ENCODE peak calls at places on chromosomes 13 and 19, in five cellular contexts. D is activated CD8-positive, alpha-beta T cell treated with anti-CD3 and anti-CD28 coated beads for 36 hours; J is naive B cell; K is NCI-H1930; R is stimulated activated CD4-positive, alpha-beta T cell treated with anti-CD3 and anti-CD28 coated beads, Interleukin-4, amount 100 ng/mL, for 1 hour. X is an unnamed sample.

GRCh38 chr19:33402421-33403220 is 29.1 kb downstream of the CEBPG start:
- DNase-seq in D (no peak), R (no peak), J (no peak), K (no peak), X (no peak)

GRCh38 chr19:37948362-37948761 is 41.4 kb downstream of the SIPA1L3 start:
- DNase-seq in R (no peak), J (no peak), K (no peak), D (no peak), X (no peak)

GRCh38 chr13:41050041-41050440 is 11.3 kb upstream of the WBP4 start:
- DNase-seq in J (no peak), K (no peak), D (no peak), R (no peak), X (no peak)

GRCh38 chr13:27601771-27602170 is 18.6 kb downstream of the LNX2 start:
- DNase-seq in R (no peak), J (no peak), D (no peak), K (no peak), X (no peak)

GRCh38 chr19:29845576-29846176 is 33.9 kb downstream of the CCNE1 start:
- DNase-seq in D (peak), R (peak), K (peak), J (no peak), X (no peak)

GRCh38 chr13:111902726-111903125 is 164.2 kb upstream of the SOX1 start:
- DNase-seq in D (no peak), R (no peak), J (no peak), K (no peak), X (no peak)

GRCh38 chr13:93450226-93450625 is 223.6 kb downstream of the GPC6 start:
- DNase-seq in R (no peak), J (no peak), D (no peak), K (no peak), X (no peak)

GRCh38 chr19:33325920-33326319 is 23.6 kb upstream of the CEBPA start:
- DNase-seq in K (no peak), D (no peak), R (no peak), J (no peak), X (no peak)

GRCh38 chr13:35499131-35500051 is 22.9 kb upstream of the MAB21L1 start:
- DNase-seq in J (no peak), D (no peak), R (no peak), K (peak), X (no peak)

GRCh38 chr19:50480281-50481111 is 3.8 kb upstream of the GARIN5A start:
- DNase-seq in D (no peak), J (no peak), K (no peak), R (no peak), X (no peak)

GRCh38 chr19:16225279-16226183 is 27.8 kb downstream of the AP1M1 start:
- DNase-seq in K (no peak), J (no peak), R (no peak), D (no peak), X (no peak)

GRCh38 chr13:98475521-98475920 is 101.4 kb downstream of the STK24 start:
- DNase-seq in K (no peak), D (no peak), J (no peak), R (no peak), X (no peak)

GRCh38 chr19:42480335-42481095 is 37.8 kb upstream of the CXCL17 start:
- DNase-seq in J (no peak), R (no peak), D (peak), K (no peak), X (peak)

GRCh38 chr19:38417544-38418506 is 8.2 kb downstream of the RASGRP4 start:
- DNase-seq in R (peak), D (peak), K (peak), J (peak), X (peak)

GRCh38 chr13:40539954-40540706 is 126.3 kb downstream of the FOXO1 start:
- DNase-seq in R (no peak), K (no peak), J (no peak), D (no peak), X (peak)

GRCh38 chr13:41988244-41988643 is 27.3 kb upstream of the VWA8 start:
- DNase-seq in R (no peak), D (no peak), K (no peak), J (no peak), X (no peak)

GRCh38 chr13:33634526-33635111 is 183.3 kb upstream of the RFC3 start:
- DNase-seq in R (no peak), K (no peak), D (no peak), J (no peak), X (peak)

GRCh38 chr13:95505265-95505664 is 47.3 kb upstream of the CLDN10 start:
- DNase-seq in J (no peak), D (no peak), K (no peak), R (no peak), X (no peak)

GRCh38 chr19:44304659-44305193 is at the start of gene ZNF235:
- DNase-seq in J (peak), K (peak), R (peak), D (peak), X (peak)

GRCh38 chr13:76815344-76815743 is 70.9 kb downstream of the KCTD12 start:
- DNase-seq in D (no peak), J (no peak), K (no peak), R (no peak), X (no peak)

GRCh38 chr13:109723046-109723445 is 63.3 kb downstream of the IRS2 start:
- DNase-seq in R (no peak), J (no peak), D (no peak), K (no peak), X (no peak)

GRCh38 chr13:52845766-52846566 is 2.5 kb downstream of the PCDH8 start:
- DNase-seq in D (peak), R (no peak), K (no peak), J (no peak), X (peak)

GRCh38 chr19:46602392-46603194 is 1.5 kb downstream of the CALM3 start:
- DNase-seq in K (no peak), J (no peak), D (peak), R (peak), X (no peak)

GRCh38 chr19:8487137-8487851 is 15.1 kb downstream of the PRAM1 start:
- DNase-seq in D (peak), R (peak), J (no peak), K (no peak), X (no peak)

GRCh38 chr19:44925114-44925891 is 10.9 kb downstream of the APOC1 start:
- DNase-seq in J (no peak), D (no peak), K (no peak), R (no peak), X (no peak)

GRCh38 chr19:30073152-30074000 is 131.3 kb downstream of the URI1 start:
- DNase-seq in K (no peak), J (no peak), R (no peak), D (no peak), X (no peak)

GRCh38 chr13:98411013-98411412 is 165.9 kb downstream of the STK24 start:
- DNase-seq in R (no peak), D (no peak), K (no peak), J (no peak), X (no peak)

GRCh38 chr19:55113570-55114039 is 3.8 kb downstream of the PPP1R12C start:
- DNase-seq in D (no peak), J (no peak), R (no peak), K (no peak), X (no peak)

GRCh38 chr19:29923653-29924052 is 18.4 kb upstream of the URI1 start:
- DNase-seq in R (no peak), J (no peak), D (no peak), K (no peak), X (no peak)

GRCh38 chr19:31232220-31232619 is 117.0 kb downstream of the TSHZ3 start:
- DNase-seq in R (no peak), K (no peak), D (no peak), J (no peak), X (no peak)

GRCh38 chr13:75521956-75522355 is 15.7 kb downstream of the COMMD6 start:
- DNase-seq in D (no peak), R (no peak), J (no peak), K (no peak), X (no peak)

GRCh38 chr19:33715462-33715861 is 81.2 kb upstream of the KCTD15 start:
- DNase-seq in R (no peak), J (no peak), D (no peak), K (no peak), X (no peak)

GRCh38 chr13:95524270-95524901 is 28.1 kb upstream of the CLDN10 start:
- DNase-seq in D (no peak), J (no peak), K (no peak), R (no peak), X (no peak)

GRCh38 chr13:97342936-97343335 is 91.0 kb upstream of the RAP2A start:
- DNase-seq in J (no peak), D (no peak), R (no peak), K (no peak), X (no peak)

X was measured in NCI-H460.